ENCODE peak calls at places on chromosomes 11 and 22, in six cellular contexts. V is M059J; K is activated CD4-positive, alpha-beta T cell treated with anti-CD3 and anti-CD28 coated beads for 24 hours; Z is HT1080; G is NCI-H1930; L is effector memory CD8-positive, alpha-beta T cell. I is an unnamed sample.

GRCh38 chr11:63622318-63622717 is 8.1 kb upstream of the PLAAT3 start:
- DNase-seq in V (peak), K (no peak), Z (no peak), G (no peak), L (no peak), I (no peak)

GRCh38 chr11:29616611-29617010 is 400.2 kb downstream of the KCNA4 start:
- DNase-seq in V (peak), K (no peak), Z (peak), G (no peak), L (no peak), I (no peak)

GRCh38 chr11:69644962-69645675 is 4.2 kb downstream of the CCND1 start:
- DNase-seq in V (no peak), K (no peak), Z (no peak), G (no peak), L (no peak), I (no peak)

GRCh38 chr11:71451596-71452353 is 1.2 kb upstream of the NADSYN1 start:
- DNase-seq in V (no peak), K (no peak), Z (no peak), G (no peak), L (peak), I (peak)

GRCh38 chr11:46238078-46238966 is 39.1 kb upstream of the CREB3L1 start:
- DNase-seq in V (peak), K (peak), Z (peak), G (peak), L (peak), I (peak)

GRCh38 chr11:23473782-23474181 is 613.5 kb upstream of the CCDC179 start:
- DNase-seq in V (no peak), K (no peak), Z (no peak), G (no peak), L (no peak), I (no peak)

GRCh38 chr11:65685981-65686380 is 23.3 kb upstream of the RELA start:
- DNase-seq in V (no peak), K (no peak), Z (no peak), G (no peak), L (no peak), I (no peak)

GRCh38 chr22:30921108-30921507 is 47.5 kb downstream of the MORC2 start:
- DNase-seq in V (no peak), K (no peak), Z (no peak), G (no peak), L (no peak), I (no peak)

GRCh38 chr11:23288001-23288783 is 427.9 kb upstream of the CCDC179 start:
- DNase-seq in V (peak), K (no peak), Z (peak), G (no peak), L (no peak), I (no peak)

GRCh38 chr11:4922304-4922703 is 1.8 kb downstream of the OR51G1 start:
- DNase-seq in V (no peak), K (no peak), Z (no peak), G (no peak), L (no peak), I (no peak)

I was measured in right lobe of liver.